ENCODE peak calls at places on chromosomes 1 and 21, in six cellular contexts. R is body of pancreas, J is B cell, D is colonic mucosa, E is tibial artery, P is endothelial cell of umbilical vein. N is an unnamed sample.

GRCh38 chr1:163703794-163704193 is 382.0 kb downstream of the NUF2 start:
- DNase-seq in D (no peak), J (no peak), E (no peak), R (no peak), P (no peak), N (no peak)

GRCh38 chr1:31412732-31413404 is at the start of gene SERINC2:
- DNase-seq in R (peak), P (no peak), E (no peak), J (peak), D (peak), N (peak)

GRCh38 chr1:192887426-192887825 is 78.6 kb downstream of the RGS2 start:
- DNase-seq in R (no peak), J (no peak), P (no peak), D (no peak), E (no peak), N (no peak)

GRCh38 chr1:64136749-64137568 is 66.5 kb upstream of the UBE2U start:
- DNase-seq in J (peak), P (peak), R (peak), D (peak), E (peak), N (peak)

GRCh38 chr1:77847621-77848080 is 40.8 kb upstream of the NEXN start:
- DNase-seq in D (no peak), J (no peak), P (no peak), E (no peak), R (no peak), N (no peak)

GRCh38 chr1:180178511-180179161 is 24.0 kb downstream of the QSOX1 start:
- DNase-seq in E (no peak), J (peak), D (peak), R (peak), P (peak), N (peak)

GRCh38 chr1:117663156-117663902 is 57.5 kb downstream of the TENT5C start:
- DNase-seq in D (no peak), J (no peak), P (no peak), R (no peak), E (no peak), N (no peak)

GRCh38 chr1:9652379-9653194 is 1.1 kb downstream of the PIK3CD start:
- DNase-seq in E (no peak), R (no peak), P (no peak), D (no peak), J (peak), N (peak)

GRCh38 chr1:7475691-7476090 is 295.4 kb upstream of the VAMP3 start:
- DNase-seq in J (no peak), D (no peak), R (no peak), P (no peak), E (no peak), N (no peak)

GRCh38 chr1:59116920-59117542 is 179.9 kb upstream of the FGGY start:
- DNase-seq in D (no peak), J (no peak), E (no peak), P (no peak), R (no peak), N (no peak)

GRCh38 chr1:223531742-223532341 is 133.7 kb downstream of the CAPN8 start:
- DNase-seq in E (peak), P (peak), J (peak), D (peak), R (peak), N (peak)

GRCh38 chr1:36542962-36543515 is 60.3 kb upstream of the CSF3R start:
- DNase-seq in P (no peak), R (no peak), J (no peak), E (peak), D (no peak), N (no peak)

GRCh38 chr21:17911628-17912027 is 92.5 kb upstream of the C21orf91 start:
- DNase-seq in R (no peak), E (no peak), J (no peak), P (no peak), D (no peak), N (no peak)

GRCh38 chr1:203548917-203549708 is 55.2 kb downstream of the OPTC start:
- DNase-seq in J (no peak), R (no peak), P (no peak), D (no peak), E (no peak), N (no peak)

GRCh38 chr1:203367051-203367450 is 16.1 kb upstream of the FMOD start:
- DNase-seq in R (no peak), P (no peak), D (no peak), E (no peak), J (no peak), N (no peak)

GRCh38 chr21:35275776-35276175 is 226.7 kb upstream of the RUNX1 start:
- DNase-seq in E (no peak), J (no peak), D (no peak), P (no peak), R (no peak), N (no peak)

GRCh38 chr1:113551728-113552127 is 161.4 kb downstream of the MAGI3 start:
- DNase-seq in J (no peak), R (no peak), P (no peak), E (no peak), D (no peak), N (no peak)

GRCh38 chr1:114113801-114114750 is 39.6 kb downstream of the SYT6 start:
- DNase-seq in J (no peak), E (peak), R (no peak), P (no peak), D (no peak), N (no peak)

GRCh38 chr21:43188712-43189151 is 19.9 kb downstream of the CRYAA start:
- DNase-seq in R (peak), J (peak), E (peak), D (peak), P (no peak), N (no peak)

GRCh38 chr1:178192686-178193085 is 98.8 kb downstream of the RASAL2 start:
- DNase-seq in P (peak), E (no peak), J (peak), D (peak), R (peak), N (no peak)

GRCh38 chr1:160284782-160285344 is at the start of gene PEX19:
- DNase-seq in R (peak), P (peak), J (peak), D (peak), E (peak), N (peak)

GRCh38 chr1:118317836-118318614 is 133.0 kb upstream of the SPAG17 start:
- DNase-seq in D (no peak), R (no peak), J (no peak), E (no peak), P (no peak), N (no peak)

GRCh38 chr1:88204768-88205167 is 479.3 kb upstream of the PKN2 start:
- DNase-seq in P (no peak), R (no peak), J (no peak), D (no peak), E (no peak), N (no peak)

GRCh38 chr1:203663294-203663693 is 36.7 kb downstream of the ATP2B4 start:
- DNase-seq in J (no peak), P (peak), D (no peak), E (no peak), R (no peak), N (no peak)

GRCh38 chr1:201461193-201461657 is 7.8 kb downstream of the PHLDA3 start:
- DNase-seq in P (peak), E (peak), J (no peak), R (peak), D (no peak), N (no peak)

GRCh38 chr1:172588296-172589291 is 55.6 kb downstream of the SUCO start:
- DNase-seq in R (no peak), J (no peak), D (no peak), P (peak), E (no peak), N (peak)

GRCh38 chr1:110846861-110847260 is 26.1 kb upstream of the CD53 start:
- DNase-seq in P (no peak), D (no peak), E (no peak), R (no peak), J (no peak), N (no peak)

GRCh38 chr1:64549464-64550239 is 79.7 kb downstream of the CACHD1 start:
- DNase-seq in J (no peak), E (no peak), R (no peak), P (no peak), D (no peak), N (no peak)

GRCh38 chr1:111920221-111921024 is 69.0 kb downstream of the KCND3 start:
- DNase-seq in D (no peak), P (no peak), R (peak), J (no peak), E (peak), N (no peak)

DNA sequence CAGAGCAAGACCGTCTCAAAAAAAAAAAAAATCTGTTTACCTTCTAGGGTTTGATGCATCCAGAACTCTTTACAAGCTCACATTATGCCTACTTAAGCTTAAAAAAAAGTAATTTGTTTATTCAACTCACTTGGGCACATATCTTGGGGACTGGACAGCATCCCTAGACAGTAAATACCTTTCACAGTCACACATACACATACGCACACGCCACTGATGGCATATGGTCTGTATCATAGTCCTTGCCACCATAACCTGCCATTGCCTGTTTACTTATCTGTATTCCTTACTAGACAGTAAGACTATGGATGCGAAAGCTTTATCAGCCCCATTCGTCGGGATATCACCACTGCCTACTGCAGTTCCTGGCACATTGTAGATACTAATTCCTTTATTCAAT is 446.3 kb upstream of the RGS18 start:
- DNase-seq in J (no peak), P (no peak), R (no peak), D (no peak), E (no peak), N (no peak)
- TF ChIP-seq CTCF in J (no peak), P (no peak), R (no peak), D (no peak), E (no peak), N (no peak)

DNA sequence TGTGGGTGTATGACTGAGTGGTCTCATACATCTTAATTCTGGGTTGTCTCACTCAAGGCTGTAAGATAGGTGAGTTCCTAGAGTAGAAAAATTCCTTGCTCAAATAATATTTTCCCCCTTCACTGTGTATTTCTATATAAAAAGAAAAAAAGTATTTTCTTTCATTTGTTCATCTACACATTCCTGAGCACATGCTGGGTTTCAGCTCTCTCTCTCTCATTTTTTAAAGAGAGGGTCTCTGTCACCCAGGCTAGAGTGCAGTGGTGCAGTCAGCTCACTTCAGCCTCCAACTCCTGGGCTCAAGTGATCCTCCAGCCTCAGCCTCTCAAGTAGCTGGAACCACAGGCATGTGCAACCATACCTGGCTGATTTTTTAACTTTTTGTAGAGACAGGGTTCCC is 22.0 kb downstream of the DDI2 start:
- DNase-seq in E (no peak), J (no peak), D (no peak), P (no peak), R (no peak), N (no peak)
- TF ChIP-seq CTCF in E (no peak), J (no peak), D (no peak), P (no peak), R (no peak), N (no peak)

GRCh38 chr21:45358261-45358670 is 46.7 kb upstream of the COL18A1 start:
- DNase-seq in E (no peak), R (no peak), P (no peak), D (no peak), J (no peak), N (no peak)

GRCh38 chr21:45358711-45359310 is 46.2 kb upstream of the COL18A1 start:
- DNase-seq in E (no peak), P (no peak), D (no peak), J (no peak), R (no peak), N (no peak)

GRCh38 chr21:45356653-45357435 is 48.1 kb upstream of the COL18A1 start:
- DNase-seq in D (no peak), E (no peak), R (no peak), J (no peak), P (peak), N (no peak)

GRCh38 chr21:45356251-45356650 is 48.7 kb upstream of the COL18A1 start:
- DNase-seq in R (no peak), J (no peak), E (no peak), D (no peak), P (no peak), N (no peak)

GRCh38 chr21:45357436-45358260 is 47.3 kb upstream of the COL18A1 start:
- DNase-seq in P (no peak), E (no peak), D (no peak), R (no peak), J (no peak), N (no peak)
- TF ChIP-seq CTCF in P (no peak), E (no peak), D (no peak), R (no peak), J (no peak), N (no peak)

GRCh38 chr1:232611834-232612233 is 18.1 kb downstream of the SIPA1L2 start:
- DNase-seq in D (no peak), P (no peak), R (no peak), E (no peak), J (no peak), N (no peak)
- TF ChIP-seq CTCF in D (no peak), P (no peak), R (no peak), E (no peak), J (no peak), N (peak)

DNA sequence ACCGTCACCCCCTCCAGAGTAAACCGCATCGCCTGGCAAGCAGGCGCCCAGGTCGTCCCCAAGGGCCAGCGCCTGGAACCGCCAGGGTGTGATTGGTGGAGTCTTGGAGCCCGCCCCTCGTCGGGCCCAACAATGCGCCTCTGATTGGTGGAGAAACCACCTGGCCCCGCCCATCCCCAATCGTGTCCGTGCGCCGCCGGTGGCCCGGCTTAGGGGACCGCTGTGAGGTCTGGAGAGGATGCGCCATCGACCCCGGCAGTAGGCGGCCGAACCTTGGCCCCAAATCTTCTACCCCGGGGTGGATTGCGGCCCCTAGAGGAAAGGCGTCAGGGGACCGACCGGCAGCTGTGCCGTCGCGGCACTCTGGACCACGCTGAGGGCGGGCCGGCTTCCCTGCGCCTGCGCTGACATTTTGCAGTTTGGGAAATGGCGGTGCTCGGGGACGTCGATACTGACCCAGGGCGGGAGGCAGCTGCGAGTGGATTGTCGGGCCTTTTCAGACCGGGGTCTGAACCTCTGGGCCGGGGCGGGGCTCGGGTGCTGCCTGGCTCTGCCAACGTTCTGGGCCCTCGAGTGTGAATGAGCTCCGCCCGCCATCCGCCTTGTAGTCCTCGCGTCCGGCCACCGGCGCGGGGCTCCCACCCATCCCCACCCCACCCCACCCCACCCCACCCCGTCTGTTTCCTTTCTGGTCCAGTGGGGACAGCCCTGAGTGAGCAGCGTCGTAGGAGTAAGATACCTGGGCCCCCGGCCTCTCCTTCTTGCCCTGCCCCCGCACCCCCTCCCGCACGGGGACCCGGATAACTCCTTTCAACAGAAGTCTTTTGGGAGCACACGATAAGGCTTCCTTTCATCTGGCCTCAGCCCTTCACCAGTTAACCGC is 34.2 kb downstream of the SLC2A1 start:
- DNase-seq in P (peak), R (peak), D (peak), J (peak), E (peak), N (peak)
- TF ChIP-seq CTCF in P (no peak), R (no peak), D (no peak), J (no peak), E (peak), N (no peak)